ENCODE peak calls at places on chromosomes 5 and 9, in five cellular contexts. K is GM12878, C is HEK293T, H is H1, E is HepG2. R is an unnamed sample.

GRCh38 chr9:27276182-27277030 is 20.5 kb downstream of the EQTN start:
- DNase-seq in K (no peak), C (peak), H (no peak), E (peak), R (peak)

GRCh38 chr5:136906545-136906944 is 541.2 kb upstream of the TRPC7 start:
- DNase-seq in K (no peak), C (no peak), H (no peak), E (no peak), R (no peak)

GRCh38 chr5:59184769-59185168 is 601.9 kb downstream of the RAB3C start:
- DNase-seq in K (no peak), C (no peak), H (no peak), E (no peak), R (no peak)

GRCh38 chr9:126496781-126497667 is 116.7 kb upstream of the LMX1B start:
- DNase-seq in K (no peak), C (no peak), H (no peak), E (no peak), R (no peak)

GRCh38 chr5:168076561-168076991 is 214.9 kb upstream of the WWC1 start:
- DNase-seq in K (no peak), C (peak), H (peak), E (peak), R (peak)

GRCh38 chr5:102715405-102715804 is 39.7 kb upstream of the PAM start:
- DNase-seq in K (no peak), C (no peak), H (no peak), E (no peak), R (no peak)

GRCh38 chr5:9562101-9562500 is 16.2 kb upstream of the SEMA5A start:
- DNase-seq in K (no peak), C (no peak), H (no peak), E (no peak), R (no peak)

GRCh38 chr5:91311168-91311696 is 71.9 kb downstream of the ARRDC3 start:
- DNase-seq in K (no peak), C (no peak), H (no peak), E (no peak), R (no peak)

GRCh38 chr5:96714951-96715451 is 52.8 kb downstream of the CAST start:
- DNase-seq in K (no peak), C (no peak), H (no peak), E (peak), R (no peak)

GRCh38 chr5:52870448-52870847 is 82.7 kb downstream of the ITGA1 start:
- DNase-seq in K (no peak), C (no peak), H (no peak), E (peak), R (no peak)

GRCh38 chr5:171543486-171543885 is 124.0 kb downstream of the FGF18 start:
- DNase-seq in K (no peak), C (peak), H (no peak), E (no peak), R (no peak)

GRCh38 chr5:132263548-132264261 is 6.2 kb downstream of the PDLIM4 start:
- DNase-seq in K (no peak), C (no peak), H (no peak), E (no peak), R (no peak)

GRCh38 chr5:2579126-2579525 is 172.4 kb downstream of the IRX2 start:
- DNase-seq in K (no peak), C (no peak), H (no peak), E (no peak), R (no peak)

GRCh38 chr5:1476967-1477310 is 31.7 kb upstream of the SLC6A3 start:
- DNase-seq in K (no peak), C (no peak), H (no peak), E (no peak), R (no peak)

GRCh38 chr9:8329561-8330283 is 530.1 kb upstream of the DMAC1 start:
- DNase-seq in K (no peak), C (no peak), H (no peak), E (peak), R (no peak)

GRCh38 chr9:35755071-35755470 is 995 bp upstream of the MSMP start:
- DNase-seq in K (no peak), C (no peak), H (no peak), E (no peak), R (no peak)

GRCh38 chr5:137666901-137667300 is 69.0 kb downstream of the KLHL3 start:
- DNase-seq in K (no peak), C (no peak), H (no peak), E (no peak), R (no peak)

GRCh38 chr5:16980983-16981382 is 44.9 kb upstream of the MYO10 start:
- DNase-seq in K (no peak), C (no peak), H (no peak), E (no peak), R (no peak)

GRCh38 chr9:133700861-133701320 is 37.3 kb downstream of the SARDH start:
- DNase-seq in K (no peak), C (no peak), H (no peak), E (no peak), R (no peak)

GRCh38 chr9:37760416-37761165 is 7.0 kb downstream of the TRMT10B start:
- DNase-seq in K (no peak), C (no peak), H (no peak), E (peak), R (no peak)

GRCh38 chr9:136052433-136052880 is 42.6 kb downstream of the NACC2 start:
- DNase-seq in K (no peak), C (no peak), H (no peak), E (peak), R (no peak)

GRCh38 chr9:37083654-37084053 is 36.7 kb upstream of the ZCCHC7 start:
- DNase-seq in K (no peak), C (no peak), H (no peak), E (no peak), R (no peak)

GRCh38 chr5:147140558-147140957 is 94.3 kb upstream of the STK32A start:
- DNase-seq in K (no peak), C (no peak), H (no peak), E (peak), R (no peak)

GRCh38 chr5:55471468-55471867 is 63.3 kb downstream of the PLPP1 start:
- DNase-seq in K (no peak), C (no peak), H (no peak), E (no peak), R (no peak)

GRCh38 chr9:121295662-121296191 is 27.8 kb downstream of the GSN start:
- DNase-seq in K (no peak), C (no peak), H (no peak), E (no peak), R (no peak)

GRCh38 chr9:99357575-99357974 is 135.5 kb downstream of the SEC61B start:
- DNase-seq in K (no peak), C (no peak), H (no peak), E (no peak), R (no peak)

GRCh38 chr9:4299006-4299795 is 667 bp downstream of the GLIS3 start:
- DNase-seq in K (no peak), C (peak), H (no peak), E (no peak), R (peak)

GRCh38 chr5:78724061-78724460 is 75.5 kb upstream of the LHFPL2 start:
- DNase-seq in K (no peak), C (no peak), H (no peak), E (no peak), R (no peak)
- TF ChIP-seq SUZ12 in K (no peak), C (no peak), H (no peak), E (no peak), R (no peak)

GRCh38 chr9:132168851-132169250 is 7.0 kb downstream of the NTNG2 start:
- DNase-seq in K (no peak), C (no peak), H (no peak), E (no peak), R (no peak)

GRCh38 chr9:132166599-132166998 is 4.7 kb downstream of the NTNG2 start:
- DNase-seq in K (no peak), C (no peak), H (no peak), E (no peak), R (no peak)

GRCh38 chr9:132167192-132167591 is 5.3 kb downstream of the NTNG2 start:
- DNase-seq in K (no peak), C (no peak), H (no peak), E (no peak), R (no peak)

GRCh38 chr9:132169672-132170392 is 8.0 kb downstream of the NTNG2 start:
- DNase-seq in K (no peak), C (peak), H (no peak), E (peak), R (peak)

GRCh38 chr9:132168347-132168746 is 6.5 kb downstream of the NTNG2 start:
- DNase-seq in K (no peak), C (no peak), H (no peak), E (no peak), R (no peak)
- TF ChIP-seq SUZ12 in K (no peak), C (no peak), H (no peak), E (no peak), R (no peak)

DNA sequence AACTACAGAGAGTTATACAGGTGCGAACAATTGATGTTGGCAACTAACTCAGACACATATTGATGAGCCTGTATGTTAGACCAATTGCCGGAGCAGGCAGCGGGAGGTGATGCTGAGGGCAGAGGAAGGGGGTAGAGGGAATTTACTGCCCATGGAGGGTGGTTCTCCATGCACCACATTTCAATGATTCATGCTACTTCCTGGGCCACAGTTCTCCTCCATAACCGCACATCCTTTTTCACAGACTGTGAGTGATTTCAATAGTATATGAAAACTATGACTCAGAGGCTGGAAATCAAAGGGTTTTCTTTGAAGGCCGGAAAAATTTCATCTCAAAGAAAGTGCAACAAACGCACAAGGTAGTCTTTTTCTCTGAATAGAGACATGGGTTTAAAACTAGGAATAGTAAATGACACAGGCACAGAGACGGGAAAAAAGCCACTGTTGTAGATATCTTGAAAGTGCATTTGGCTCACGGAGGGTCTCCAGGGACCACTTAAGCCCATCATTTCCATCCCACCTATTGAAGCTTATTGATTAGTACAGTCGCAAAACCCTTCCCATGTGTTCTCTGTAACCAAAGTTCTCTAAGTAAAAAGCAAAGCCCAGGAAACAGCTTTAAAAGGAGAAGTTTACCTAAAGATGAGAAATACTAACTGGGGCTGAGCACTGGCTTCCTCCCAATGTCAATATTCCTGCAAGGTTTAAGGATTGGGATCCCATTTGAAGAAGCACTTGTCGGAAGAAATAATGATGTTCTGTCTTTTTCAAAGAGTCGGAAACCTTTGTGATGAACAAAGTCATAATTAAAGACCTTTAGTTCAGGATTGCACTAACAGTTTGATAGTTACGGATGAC is 28.0 kb upstream of the ADAM19 start:
- DNase-seq in K (no peak), C (no peak), H (no peak), E (peak), R (no peak)
- TF ChIP-seq SUZ12 in K (no peak), C (no peak), H (no peak), E (no peak), R (no peak)

DNA sequence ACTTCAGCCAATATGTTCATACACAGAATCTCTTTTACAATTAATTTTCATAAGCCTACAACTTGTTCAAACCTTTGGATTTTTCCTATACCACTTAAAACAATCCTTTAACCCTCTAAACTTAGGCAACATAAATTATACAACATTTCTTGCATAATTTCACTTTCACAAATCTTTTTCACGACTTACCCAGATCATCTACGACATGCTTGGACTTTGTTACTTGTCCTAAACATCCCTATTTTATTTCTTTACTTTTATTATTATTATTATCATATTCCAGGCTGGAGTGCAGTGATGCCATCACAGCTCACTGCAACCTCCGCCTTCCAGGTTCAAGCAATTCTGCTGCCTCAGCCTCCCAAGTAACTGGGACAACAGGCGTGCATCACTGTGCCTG is 68.0 kb downstream of the CACNA1B start:
- DNase-seq in K (no peak), C (no peak), H (no peak), E (no peak), R (no peak)
- TF ChIP-seq SUZ12 in K (no peak), C (no peak), H (no peak), E (no peak), R (no peak)

GRCh38 chr5:125683669-125684068 is 739.5 kb upstream of the GRAMD2B start:
- DNase-seq in K (no peak), C (no peak), H (no peak), E (no peak), R (no peak)

DNA sequence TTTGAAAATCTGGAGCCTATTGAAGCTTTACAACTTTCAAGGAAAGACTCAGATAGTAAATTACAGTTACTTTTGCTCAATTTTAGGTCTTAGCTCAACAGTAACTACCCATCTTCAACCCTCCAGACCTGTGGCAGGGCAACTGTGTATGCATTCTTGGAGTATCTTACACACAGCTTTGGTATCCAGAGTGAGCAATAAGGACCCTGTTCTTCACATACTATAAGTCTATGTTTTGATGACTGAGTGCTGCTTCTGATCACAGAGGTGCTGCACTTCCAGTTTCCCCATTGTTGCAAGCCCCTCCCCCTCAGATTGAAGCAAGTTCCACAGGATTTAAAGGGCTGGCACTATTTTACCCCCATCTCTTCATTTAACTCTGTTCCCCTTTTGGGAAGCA is 737.4 kb upstream of the GRAMD2B start:
- DNase-seq in K (no peak), C (no peak), H (no peak), E (no peak), R (no peak)
- TF ChIP-seq SUZ12 in K (no peak), C (no peak), H (no peak), E (no peak), R (no peak)

DNA sequence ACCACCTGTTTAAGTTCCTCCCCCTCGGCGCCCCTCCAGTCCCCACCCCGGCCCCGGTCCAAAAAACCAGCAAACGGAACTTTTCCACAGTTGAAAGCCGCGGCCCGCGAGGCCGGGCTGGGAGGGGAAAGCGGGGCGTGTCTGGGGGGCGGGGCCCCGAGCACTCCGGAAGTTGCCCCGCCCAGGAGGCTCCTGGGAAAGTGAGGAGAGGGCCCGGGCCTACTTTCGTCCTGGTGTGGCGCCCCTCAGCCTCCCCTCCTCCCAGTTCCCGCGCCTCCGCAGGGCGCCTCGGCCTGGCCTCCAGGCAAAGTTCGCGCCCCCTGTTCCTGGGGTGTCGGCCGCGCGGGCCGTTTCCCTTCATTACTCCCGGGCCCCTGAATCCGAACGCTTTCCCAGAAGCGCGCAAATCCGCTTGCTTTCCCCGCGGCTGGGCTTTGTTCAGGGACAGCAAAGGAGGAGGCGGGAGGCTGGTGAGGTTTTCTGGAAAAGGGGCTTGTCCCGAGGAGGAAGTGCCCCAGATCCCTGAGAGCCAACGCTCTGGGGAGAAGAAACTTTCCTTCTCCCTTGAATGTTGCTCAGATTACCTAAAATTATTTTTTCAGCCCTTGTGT is 4.4 kb upstream of the DMRT3 start:
- DNase-seq in K (no peak), C (no peak), H (no peak), E (no peak), R (peak)
- TF ChIP-seq SUZ12 in K (no peak), C (no peak), H (no peak), E (no peak), R (no peak)

DNA sequence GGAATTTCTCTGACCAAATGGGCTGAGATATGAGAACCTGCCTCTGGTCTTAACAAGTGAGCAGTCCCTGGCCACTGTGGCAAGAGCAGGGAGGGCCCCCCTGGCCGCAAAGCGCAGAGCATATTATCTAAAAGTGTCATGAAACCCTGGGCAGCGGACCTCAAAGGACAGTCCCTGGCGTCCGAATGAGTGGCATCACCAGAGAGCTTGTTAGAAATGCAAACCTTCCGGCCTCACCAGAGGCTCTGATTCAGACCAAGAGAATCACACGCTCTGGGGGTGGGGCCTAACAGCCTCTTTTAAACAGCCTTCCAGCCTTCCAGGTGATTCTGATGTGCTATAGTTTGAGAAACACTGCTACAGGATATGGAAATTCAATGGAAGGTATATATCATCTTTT is 10.9 kb downstream of the PTPN3 start:
- DNase-seq in K (no peak), C (no peak), H (no peak), E (no peak), R (no peak)
- TF ChIP-seq SUZ12 in K (no peak), C (no peak), H (no peak), E (no peak), R (no peak)

GRCh38 chr5:89313804-89314588 is 431.0 kb upstream of the MEF2C start:
- DNase-seq in K (peak), C (no peak), H (no peak), E (no peak), R (no peak)

GRCh38 chr5:89309268-89309667 is 426.3 kb upstream of the MEF2C start:
- DNase-seq in K (no peak), C (no peak), H (no peak), E (no peak), R (no peak)

GRCh38 chr5:89315194-89315593 is 432.2 kb upstream of the MEF2C start:
- DNase-seq in K (no peak), C (no peak), H (no peak), E (no peak), R (no peak)

GRCh38 chr5:89308606-89309040 is 425.6 kb upstream of the MEF2C start:
- DNase-seq in K (peak), C (no peak), H (no peak), E (no peak), R (no peak)

DNA sequence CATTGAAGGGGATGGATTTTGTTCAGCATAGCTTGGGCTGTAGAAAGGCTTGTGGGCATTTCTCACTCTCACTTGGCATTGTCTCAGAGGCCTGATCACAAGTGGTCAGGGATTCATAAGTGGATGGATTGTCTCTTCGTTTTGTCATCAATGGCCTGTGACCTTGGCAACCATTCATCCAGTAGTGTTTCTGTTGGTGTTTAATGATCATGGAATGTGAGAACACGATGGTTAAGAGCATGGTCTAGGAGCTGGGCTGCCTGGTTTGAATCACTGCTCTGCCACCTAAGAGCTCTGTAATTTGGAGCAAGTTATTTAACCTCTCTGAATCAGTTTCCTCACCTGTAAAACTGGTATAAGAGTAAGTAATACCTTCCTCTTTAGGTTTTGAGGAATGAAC is 430.1 kb upstream of the MEF2C start:
- DNase-seq in K (no peak), C (no peak), H (no peak), E (no peak), R (no peak)
- TF ChIP-seq SUZ12 in K (no peak), C (no peak), H (no peak), E (no peak), R (no peak)